ENCODE peak calls at places on chromosomes 1 and 21, in five cellular contexts. One of them, this sample, is unnamed.
A peak's percentile ranks its signal among the peaks of the same experiment; 100 is the strongest.

GRCh38 chr1:2229032-2229920 is 1.2 kb downstream of the SKI start:
- DNase-seq in IMR-90: peak; percentile 69
- DNase-seq in HCT116: no peak
- DNase-seq in pancreas: peak; percentile 67
- DNase-seq in A673: peak; percentile 83
- DNase-seq in this sample: peak; percentile 72

GRCh38 chr1:64265141-64265540 is 61.7 kb downstream of the UBE2U start:
- DNase-seq in IMR-90: no peak
- DNase-seq in pancreas: no peak
- DNase-seq in HCT116: no peak
- DNase-seq in A673: no peak
- DNase-seq in this sample: no peak

GRCh38 chr21:26659181-26659580 is 86.1 kb upstream of the CYYR1 start:
- DNase-seq in pancreas: no peak
- DNase-seq in A673: peak; percentile 15
- DNase-seq in IMR-90: no peak
- DNase-seq in HCT116: no peak
- DNase-seq in this sample: no peak

GRCh38 chr1:151762941-151763921 is at the start of gene MRPL9:
- DNase-seq in IMR-90: peak; percentile 71
- DNase-seq in A673: peak; percentile 91
- DNase-seq in pancreas: peak; percentile 84
- DNase-seq in HCT116: peak; percentile 33
- DNase-seq in this sample: peak; percentile 87

GRCh38 chr1:222634180-222635013 is 16.5 kb downstream of the MIA3 start:
- DNase-seq in IMR-90: peak; percentile 90
- DNase-seq in HCT116: peak; percentile 85
- DNase-seq in pancreas: peak; percentile 50
- DNase-seq in A673: peak; percentile 93
- DNase-seq in this sample: peak; percentile 74

GRCh38 chr1:33349081-33349759 is 28.3 kb upstream of the A3GALT2 start:
- DNase-seq in A673: peak; percentile 49
- DNase-seq in HCT116: no peak
- DNase-seq in pancreas: peak; percentile 59
- DNase-seq in IMR-90: no peak
- DNase-seq in this sample: peak; percentile 42

GRCh38 chr21:25626752-25627151 is 12.3 kb upstream of the JAM2 start:
- DNase-seq in IMR-90: no peak
- DNase-seq in A673: no peak
- DNase-seq in pancreas: no peak
- DNase-seq in HCT116: no peak
- DNase-seq in this sample: no peak

GRCh38 chr1:11187936-11188335 is 1.2 kb upstream of the ANGPTL7 start:
- DNase-seq in HCT116: no peak
- DNase-seq in pancreas: no peak
- DNase-seq in IMR-90: no peak
- DNase-seq in A673: no peak
- DNase-seq in this sample: no peak

GRCh38 chr1:172283766-172284165 is 136.7 kb upstream of the C1orf105 start:
- DNase-seq in A673: no peak
- DNase-seq in HCT116: no peak
- DNase-seq in pancreas: no peak
- DNase-seq in IMR-90: no peak
- DNase-seq in this sample: no peak
- H3K27ac ChIP-seq in A673: no peak overlapping the region
- H3K27ac ChIP-seq in HCT116: no peak overlapping the region
- H3K27ac ChIP-seq in pancreas: no peak overlapping the region
- H3K27ac ChIP-seq in IMR-90: no peak overlapping the region
- H3K27ac ChIP-seq in this sample: no peak overlapping the region

GRCh38 chr1:220884109-220884980 is 5.1 kb downstream of the HLX start:
- DNase-seq in IMR-90: no peak
- DNase-seq in pancreas: no peak
- DNase-seq in A673: peak; percentile 21
- DNase-seq in HCT116: no peak
- DNase-seq in this sample: no peak

GRCh38 chr1:220884981-220885918 is 6.0 kb downstream of the HLX start:
- DNase-seq in HCT116: no peak
- DNase-seq in A673: no peak
- DNase-seq in IMR-90: no peak
- DNase-seq in pancreas: no peak
- DNase-seq in this sample: no peak

GRCh38 chr1:220887202-220887867 is 8.1 kb downstream of the HLX start:
- DNase-seq in pancreas: no peak
- DNase-seq in A673: no peak
- DNase-seq in HCT116: no peak
- DNase-seq in IMR-90: no peak
- DNase-seq in this sample: no peak

GRCh38 chr1:220886470-220887201 is 7.4 kb downstream of the HLX start:
- DNase-seq in pancreas: no peak
- DNase-seq in IMR-90: no peak
- DNase-seq in A673: no peak
- DNase-seq in HCT116: no peak
- DNase-seq in this sample: no peak

GRCh38 chr1:220885971-220886370 is 6.7 kb downstream of the HLX start:
- DNase-seq in A673: no peak
- DNase-seq in HCT116: no peak
- DNase-seq in pancreas: no peak
- DNase-seq in IMR-90: no peak
- DNase-seq in this sample: no peak
- H3K27me3 ChIP-seq in A673: peaks cover 74% of the 10 kb centered on the region
- H3K27me3 ChIP-seq in HCT116: no peaks in the 10 kb centered on the region
- H3K27me3 ChIP-seq in pancreas: peaks cover 3% of the 10 kb centered on the region
- H3K27me3 ChIP-seq in IMR-90: peaks cover 9% of the 10 kb centered on the region
- H3K27me3 ChIP-seq in this sample: no peaks in the 10 kb centered on the region

DNA sequence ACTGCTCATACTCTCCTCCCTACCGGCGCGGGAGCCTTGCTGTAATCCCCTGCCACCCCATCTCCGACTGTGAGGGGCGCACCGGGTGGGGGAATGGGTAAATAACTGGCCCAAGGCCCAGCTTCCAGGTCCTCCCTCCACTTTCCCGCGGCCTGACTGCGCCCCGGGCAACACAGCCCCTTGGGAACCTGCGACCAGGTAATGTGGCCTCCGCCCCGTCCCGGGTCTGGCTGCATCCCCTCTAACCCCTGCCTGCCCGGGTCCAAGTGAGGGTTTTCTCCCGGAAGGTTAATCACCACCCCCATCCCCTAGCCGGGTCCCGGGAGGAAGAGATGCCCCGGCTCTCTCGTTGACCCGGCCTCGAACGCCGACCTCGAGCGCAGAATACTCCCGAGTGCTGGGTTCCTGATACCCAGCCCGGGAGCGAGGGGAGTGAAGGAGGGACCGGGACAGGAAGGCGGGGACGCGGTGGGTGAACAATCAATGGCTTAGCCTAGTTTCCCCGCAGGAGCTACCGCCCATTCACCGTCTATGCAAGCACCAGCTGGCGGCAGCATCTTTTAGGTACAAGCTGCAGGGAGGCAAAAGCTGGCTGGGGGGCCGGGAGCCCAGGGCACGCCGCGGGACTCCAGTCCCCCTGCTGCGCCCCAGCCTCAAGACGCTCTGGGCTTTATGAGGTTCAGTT is 5.9 kb upstream of the LHX9 start:
- DNase-seq in pancreas: no peak
- DNase-seq in A673: peak; percentile 14
- DNase-seq in HCT116: no peak
- DNase-seq in IMR-90: no peak
- DNase-seq in this sample: no peak
- H3K4me3 ChIP-seq in pancreas: peak overlapping the region; percentile 6
- H3K4me3 ChIP-seq in A673: peak overlapping the region; percentile 19
- H3K4me3 ChIP-seq in HCT116: no peak overlapping the region
- H3K4me3 ChIP-seq in IMR-90: no peak overlapping the region
- H3K4me3 ChIP-seq in this sample: no peak overlapping the region

DNA sequence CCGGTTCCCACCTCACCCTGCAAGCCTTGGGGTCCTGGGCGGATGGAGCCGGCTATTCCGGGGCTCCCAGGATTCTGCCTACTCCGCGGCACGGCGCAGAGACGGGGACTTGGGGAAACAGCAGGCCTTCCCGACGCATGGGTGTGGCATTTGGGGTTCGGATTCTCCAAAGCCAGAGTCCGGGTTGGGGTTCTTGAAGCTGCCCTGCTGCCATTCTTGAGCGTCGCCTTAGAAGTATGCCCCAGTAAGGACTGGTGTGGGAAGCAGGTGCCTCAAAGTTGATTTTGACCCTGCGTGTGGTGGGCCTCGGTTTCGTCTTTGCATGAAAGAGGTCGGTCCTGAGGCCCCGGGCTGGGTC is 624 bp downstream of the GUK1 start:
- DNase-seq in IMR-90: no peak
- DNase-seq in pancreas: peak; percentile 63
- DNase-seq in HCT116: no peak
- DNase-seq in A673: no peak
- DNase-seq in this sample: no peak
- H3K27ac ChIP-seq in IMR-90: peak overlapping the region; percentile 87
- H3K27ac ChIP-seq in pancreas: peak overlapping the region; percentile 92
- H3K27ac ChIP-seq in HCT116: peak overlapping the region; percentile 79
- H3K27ac ChIP-seq in A673: peak overlapping the region; percentile 92
- H3K27ac ChIP-seq in this sample: peak overlapping the region; percentile 89